ENCODE peak calls at places on chromosomes 4 and X, in six cellular contexts. O, V, D, I, X and G are unnamed samples.

GRCh38 chr4:125125256-125125655 is 189.5 kb upstream of the FAT4 start:
- DNase-seq in O (peak; percentile 11), V (no peak), X (no peak), I (no peak), D (no peak), G (no peak)

GRCh38 chr4:87410669-87411068 is 11.7 kb upstream of the NUDT9 start:
- DNase-seq in D (peak; percentile 37), V (no peak), O (no peak), X (no peak), I (no peak), G (peak; percentile 53)

GRCh38 chr4:101825953-101826352 is 35.4 kb downstream of the BANK1 start:
- DNase-seq in I (no peak), O (no peak), V (no peak), D (no peak), X (no peak), G (no peak)

GRCh38 chrX:138945219-138945618 is 233.7 kb upstream of the FGF13 start:
- DNase-seq in O (no peak), X (no peak), D (no peak), V (no peak), I (no peak), G (no peak)

GRCh38 chr4:61740950-61741638 is 541.0 kb downstream of the ADGRL3 start:
- DNase-seq in X (no peak), O (no peak), I (no peak), D (no peak), V (no peak), G (peak; percentile 41)

GRCh38 chrX:54419559-54420302 is 20.5 kb upstream of the TSR2 start:
- DNase-seq in D (no peak), I (no peak), V (no peak), X (no peak), O (no peak), G (no peak)

GRCh38 chr4:139607302-139608060 is 51.5 kb upstream of the SETD7 start:
- DNase-seq in D (no peak), I (no peak), V (no peak), X (no peak), O (no peak), G (no peak)

GRCh38 chr4:148057425-148058020 is 325.6 kb downstream of the ARHGAP10 start:
- DNase-seq in X (no peak), O (no peak), V (no peak), D (no peak), I (no peak), G (no peak)

GRCh38 chr4:105725623-105726022 is 17.0 kb downstream of the GSTCD start:
- DNase-seq in D (no peak), I (no peak), O (no peak), X (no peak), V (no peak), G (no peak)

GRCh38 chr4:25727711-25728493 is 72.3 kb downstream of the SLC34A2 start:
- DNase-seq in D (no peak), V (no peak), I (no peak), X (no peak), O (no peak), G (no peak)

GRCh38 chr4:40722576-40723161 is 27.1 kb upstream of the NSUN7 start:
- DNase-seq in I (no peak), D (no peak), X (peak; percentile 65), O (no peak), V (no peak), G (peak; percentile 28)

GRCh38 chrX:40243699-40244098 is 145.9 kb upstream of the BCOR start:
- DNase-seq in O (peak; percentile 18), I (no peak), X (no peak), D (no peak), V (no peak), G (peak; percentile 42)

GRCh38 chr4:1351854-1352633 is 5.0 kb downstream of the UVSSA start:
- DNase-seq in V (peak; percentile 99), X (peak; percentile 67), O (peak; percentile 67), D (peak; percentile 70), I (peak; percentile 91), G (peak; percentile 72)

GRCh38 chr4:147582386-147583077 is 34.7 kb upstream of the TMEM184C start:
- DNase-seq in V (no peak), I (no peak), X (no peak), D (peak; percentile 87), O (no peak), G (no peak)

GRCh38 chr4:65552071-65552470 is 118.2 kb downstream of the EPHA5 start:
- DNase-seq in X (no peak), I (no peak), V (no peak), D (no peak), O (no peak), G (no peak)

GRCh38 chr4:88481557-88481956 is 24.6 kb downstream of the HERC5 start:
- DNase-seq in I (no peak), V (no peak), X (no peak), O (no peak), D (no peak), G (no peak)

GRCh38 chr4:119656342-119656741 is 27.7 kb upstream of the PDE5A start:
- DNase-seq in O (no peak), V (no peak), D (no peak), I (no peak), X (no peak), G (no peak)

GRCh38 chr4:157992038-157992706 is 180.7 kb downstream of the GASK1B start:
- DNase-seq in I (no peak), D (peak; percentile 77), O (peak; percentile 58), V (no peak), X (peak; percentile 14), G (peak; percentile 75)

GRCh38 chr4:156949373-156949814 is 22.2 kb downstream of the PDGFC start:
- DNase-seq in X (no peak), D (peak; percentile 80), V (no peak), I (no peak), O (no peak), G (peak; percentile 79)

GRCh38 chrX:19886888-19887531 is 390 bp downstream of the SH3KBP1 start:
- DNase-seq in D (no peak), X (no peak), V (peak; percentile 46), O (no peak), I (no peak), G (no peak)

GRCh38 chr4:123546123-123546654 is 149.6 kb downstream of the SPRY1 start:
- DNase-seq in D (no peak), X (no peak), I (no peak), V (no peak), O (no peak), G (no peak)

GRCh38 chr4:104967034-104967401 is 179.7 kb upstream of the TET2 start:
- DNase-seq in X (peak; percentile 88), I (no peak), V (no peak), D (no peak), O (no peak), G (no peak)

GRCh38 chrX:54785901-54786300 is 12.2 kb downstream of the ITIH6 start:
- DNase-seq in O (no peak), D (no peak), X (no peak), V (peak; percentile 59), I (peak; percentile 40), G (no peak)

GRCh38 chr4:114479595-114479994 is 119.0 kb upstream of the UGT8 start:
- DNase-seq in X (no peak), O (no peak), V (no peak), D (no peak), I (no peak), G (no peak)

GRCh38 chr4:100421356-100421978 is 96.4 kb downstream of the EMCN start:
- DNase-seq in X (no peak), V (no peak), I (no peak), D (peak; percentile 31), O (peak; percentile 14), G (peak; percentile 50)

GRCh38 chrX:7330971-7331746 is 183.2 kb upstream of the PUDP start:
- DNase-seq in O (no peak), V (no peak), X (no peak), D (peak; percentile 85), I (no peak), G (peak; percentile 71)

GRCh38 chrX:101682723-101683122 is 23.1 kb upstream of the ARMCX2 start:
- DNase-seq in O (no peak), X (no peak), I (no peak), V (no peak), D (peak; percentile 57), G (peak; percentile 0)

GRCh38 chrX:97389761-97390192 is 506.1 kb downstream of the RPA4 start:
- DNase-seq in I (no peak), O (no peak), V (no peak), D (peak; percentile 84), X (peak; percentile 0), G (peak; percentile 88)

GRCh38 chr4:152707632-152708031 is 27.8 kb upstream of the TMEM154 start:
- DNase-seq in X (no peak), I (no peak), V (no peak), D (no peak), O (no peak), G (no peak)
- H2BK120ac ChIP-seq in X (peak overlapping the region; percentile 74), I (no peak overlapping the region), V (peak overlapping the region; percentile 13), D (no peak overlapping the region), O (no peak overlapping the region), G (no peak overlapping the region)

GRCh38 chr4:186943607-186943908 is 219.9 kb upstream of the FAT1 start:
- DNase-seq in I (no peak), X (no peak), D (no peak), O (no peak), V (no peak), G (no peak)
- H4K91ac ChIP-seq in I (no peak overlapping the region), X (no peak overlapping the region), D (peak overlapping the region; percentile 31), O (no peak overlapping the region), V (no peak overlapping the region), G (no peak overlapping the region)

DNA sequence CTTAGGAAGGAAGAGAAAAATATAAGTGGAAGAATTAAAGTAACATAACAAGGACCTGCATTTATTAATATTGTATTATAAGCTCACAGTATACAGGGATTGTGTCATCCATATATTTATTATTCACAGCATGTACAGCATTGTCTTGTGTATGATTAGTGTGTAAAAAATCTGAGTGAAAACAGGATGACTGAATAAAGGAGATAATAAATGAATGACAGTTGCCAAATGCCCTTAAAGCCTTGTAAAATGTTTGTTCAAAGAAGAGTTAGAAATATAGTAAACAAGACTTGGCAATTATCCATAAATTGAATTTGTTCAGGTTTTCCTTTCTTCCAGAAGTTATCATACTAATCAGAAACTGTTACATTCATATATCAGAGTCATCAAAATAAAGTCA is 172.7 kb downstream of the BTC start:
- DNase-seq in D (no peak), X (no peak), I (no peak), V (no peak), O (no peak), G (no peak)
- H3K4me2 ChIP-seq in D (no peak overlapping the region), X (no peak overlapping the region), I (no peak overlapping the region), V (no peak overlapping the region), O (no peak overlapping the region), G (no peak overlapping the region)

DNA sequence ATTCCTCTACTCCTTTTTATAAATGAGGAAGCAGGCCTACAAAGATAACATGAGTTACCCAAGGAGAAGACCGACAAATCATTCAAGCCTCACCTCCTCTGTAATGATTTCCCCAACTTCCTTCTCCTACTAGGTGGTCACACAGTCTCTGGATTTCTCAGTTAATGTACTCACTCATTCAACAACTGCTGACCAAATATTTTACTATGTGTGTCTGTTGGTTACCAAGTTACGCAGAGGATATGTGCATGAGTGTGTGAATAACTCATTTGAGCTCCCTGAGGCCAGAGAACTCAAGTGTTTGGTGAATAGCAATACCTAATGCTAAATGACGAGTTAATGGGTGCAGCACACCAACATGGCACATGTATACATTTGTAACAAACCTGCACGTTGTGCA is 10.4 kb downstream of the CASK start:
- DNase-seq in X (no peak), V (no peak), O (no peak), D (peak; percentile 29), I (no peak), G (peak; percentile 45)
- H2BK120ac ChIP-seq in X (no peak overlapping the region), V (no peak overlapping the region), O (no peak overlapping the region), D (no peak overlapping the region), I (no peak overlapping the region), G (no peak overlapping the region)